ENCODE peak calls at places on chromosome 16, in eight cellular contexts. Q is fibroblast of pulmonary artery, S is heart right ventricle, I is astrocyte of the spinal cord, G is cardiac fibroblast, W is psoas muscle, R is fibroblast of the aortic adventitia, D is small intestine. F is an unnamed sample.

GRCh38 chr16:35146031-35146710 is 1686.8 kb downstream of the TP53TG3F start:
- DNase-seq in I (no peak), G (no peak), Q (no peak), S (no peak), D (no peak), W (no peak), R (no peak), F (no peak)

GRCh38 chr16:87723224-87723619 is 42.6 kb downstream of the KLHDC4 start:
- DNase-seq in G (peak), R (peak), I (peak), S (peak), D (peak), W (peak), Q (peak), F (peak)

GRCh38 chr16:89598199-89598598 is 15.2 kb upstream of the DPEP1 start:
- DNase-seq in D (no peak), G (no peak), Q (peak), R (peak), I (no peak), S (no peak), W (no peak), F (no peak)

GRCh38 chr16:49441366-49441780 is 67.8 kb downstream of the C16orf78 start:
- DNase-seq in W (peak), Q (peak), D (peak), I (no peak), R (no peak), G (peak), S (peak), F (no peak)

GRCh38 chr16:66961065-66961744 is at the start of gene CES3:
- DNase-seq in Q (peak), D (peak), S (peak), G (peak), I (peak), W (peak), R (peak), F (peak)

GRCh38 chr16:22071352-22071923 is 20.9 kb upstream of the VWA3A start:
- DNase-seq in S (no peak), Q (peak), W (no peak), D (no peak), R (no peak), I (no peak), G (peak), F (peak)

GRCh38 chr16:88882358-88883030 is 16.0 kb upstream of the PABPN1L start:
- DNase-seq in G (no peak), Q (no peak), S (no peak), D (peak), I (no peak), R (no peak), W (no peak), F (peak)

GRCh38 chr16:77663711-77664110 is 58.6 kb upstream of the NUDT7 start:
- DNase-seq in W (no peak), G (no peak), R (no peak), S (no peak), I (no peak), D (no peak), Q (no peak), F (no peak)

GRCh38 chr16:27246439-27246838 is 22.1 kb downstream of the NSMCE1 start:
- DNase-seq in G (no peak), I (no peak), D (no peak), R (no peak), S (no peak), Q (no peak), W (no peak), F (no peak)

GRCh38 chr16:57994778-57995177 is 5.7 kb downstream of the ZNF319 start:
- DNase-seq in G (peak), S (peak), R (peak), Q (peak), I (peak), D (peak), W (peak), F (peak)

GRCh38 chr16:48206594-48207242 is 37.4 kb upstream of the LONP2 start:
- DNase-seq in D (peak), G (peak), W (no peak), I (no peak), R (peak), Q (peak), S (no peak), F (peak)

GRCh38 chr16:55331648-55332185 is 7.7 kb downstream of the IRX6 start:
- DNase-seq in I (no peak), W (no peak), D (no peak), G (no peak), S (no peak), Q (no peak), R (no peak), F (no peak)

DNA sequence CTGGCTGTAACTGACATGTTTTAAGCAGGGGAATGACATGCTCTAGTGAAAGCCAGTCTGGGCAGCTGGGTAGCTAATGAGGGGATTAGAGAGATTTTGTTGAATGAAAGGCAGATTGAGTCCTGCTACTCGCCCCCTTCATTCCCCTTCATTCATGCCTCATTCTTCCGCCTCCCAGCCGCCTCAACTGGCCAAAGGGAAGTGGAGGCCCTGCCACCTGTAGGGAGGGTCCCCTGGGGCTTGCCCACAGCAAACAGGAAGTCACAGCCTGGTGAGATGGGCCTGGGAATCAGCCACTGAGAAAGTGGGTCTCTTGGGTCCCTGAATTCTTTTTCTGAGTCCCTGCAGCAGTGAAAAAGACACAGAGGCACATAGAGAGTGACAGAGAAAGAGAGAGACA is 1.1 kb upstream of the CD19 start:
- DNase-seq in Q (no peak), W (no peak), R (no peak), S (no peak), G (no peak), D (no peak), I (no peak), F (no peak)
- H3K4me3 ChIP-seq in Q (no peak), W (no peak), R (no peak), S (no peak), G (no peak), D (no peak), I (no peak), F (no peak)

GRCh38 chr16:83954577-83955016 is 1.6 kb downstream of the OSGIN1 start:
- DNase-seq in S (no peak), Q (peak), D (peak), I (peak), W (peak), G (peak), R (peak), F (peak)
- H3K4me3 ChIP-seq in S (peak), Q (peak), D (no peak), I (no peak), W (peak), G (no peak), R (peak), F (peak)

DNA sequence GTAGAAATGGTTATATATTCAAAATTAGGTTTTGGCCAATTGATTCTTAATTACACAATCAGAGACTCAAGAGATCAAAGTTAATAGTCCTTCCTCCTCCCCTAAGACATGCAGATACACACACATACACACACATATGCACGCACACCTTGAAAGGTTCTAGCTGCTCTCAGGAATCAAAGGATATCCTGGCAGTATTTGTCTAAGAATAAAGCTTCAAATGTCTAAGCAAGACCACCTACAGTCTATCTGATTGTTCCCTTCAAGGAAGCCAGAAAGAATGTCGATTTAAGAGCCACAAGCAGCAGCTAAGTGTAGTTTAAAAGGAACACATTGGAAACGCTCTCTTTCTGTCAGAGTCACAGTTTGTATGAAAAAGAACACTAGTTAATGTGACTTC is 79.2 kb downstream of the CDH8 start:
- DNase-seq in D (no peak), W (no peak), I (no peak), G (no peak), S (no peak), R (no peak), Q (no peak), F (no peak)
- H3K4me3 ChIP-seq in D (no peak), W (no peak), I (no peak), G (no peak), S (no peak), R (no peak), Q (no peak), F (no peak)

GRCh38 chr16:632486-633335 is 1.9 kb downstream of the WFIKKN1 start:
- DNase-seq in Q (no peak), I (no peak), R (no peak), D (no peak), G (no peak), S (no peak), W (peak), F (no peak)
- H3K4me3 ChIP-seq in Q (no peak), I (no peak), R (no peak), D (no peak), G (no peak), S (no peak), W (no peak), F (no peak)

DNA sequence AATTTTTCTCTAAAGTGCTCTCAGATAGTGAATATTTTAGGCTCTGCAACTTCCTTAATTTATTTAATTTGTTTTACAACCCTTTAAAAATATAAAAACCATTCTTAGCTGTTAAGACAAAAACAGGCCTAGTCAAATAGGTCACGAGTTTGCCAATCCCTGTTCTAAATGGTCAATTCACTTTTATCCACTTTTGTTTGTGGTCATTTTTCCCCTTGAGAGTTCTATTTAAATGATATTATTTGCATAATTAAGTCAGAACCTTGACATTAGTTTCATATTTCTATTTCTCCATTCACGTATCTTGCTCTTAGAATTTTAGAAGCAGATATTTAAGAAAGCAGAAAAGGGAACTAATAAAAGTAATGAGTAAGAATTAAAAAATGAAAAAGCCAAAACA is 4.0 kb downstream of the AMFR start:
- DNase-seq in W (no peak), S (no peak), G (no peak), R (no peak), I (no peak), Q (no peak), D (no peak), F (no peak)
- H3K4me3 ChIP-seq in W (no peak), S (no peak), G (no peak), R (no peak), I (no peak), Q (no peak), D (no peak), F (no peak)

DNA sequence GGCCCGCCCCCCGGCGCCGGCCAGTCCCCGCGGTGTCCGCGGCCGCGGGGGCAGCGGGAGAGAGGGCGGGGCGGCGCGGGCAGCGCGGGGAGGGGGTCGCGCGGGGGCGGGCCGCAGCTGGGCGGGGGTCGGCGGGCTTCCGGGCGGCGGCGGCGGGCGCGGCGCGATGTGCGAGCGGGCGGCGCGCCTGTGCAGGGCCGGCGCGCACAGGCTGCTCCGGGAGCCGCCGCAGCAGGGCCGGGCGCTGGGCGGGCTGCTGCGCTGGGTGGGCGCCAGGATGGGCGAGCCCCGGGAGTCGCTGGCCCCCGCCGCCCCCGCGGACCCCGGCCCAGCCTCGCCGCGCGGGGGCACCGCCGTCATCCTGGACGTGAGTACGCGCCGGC is 430 bp downstream of the NECAB2 start:
- DNase-seq in I (no peak), Q (no peak), W (no peak), R (no peak), S (no peak), G (no peak), D (no peak), F (no peak)
- H3K4me3 ChIP-seq in I (no peak), Q (no peak), W (no peak), R (no peak), S (no peak), G (no peak), D (no peak), F (no peak)

DNA sequence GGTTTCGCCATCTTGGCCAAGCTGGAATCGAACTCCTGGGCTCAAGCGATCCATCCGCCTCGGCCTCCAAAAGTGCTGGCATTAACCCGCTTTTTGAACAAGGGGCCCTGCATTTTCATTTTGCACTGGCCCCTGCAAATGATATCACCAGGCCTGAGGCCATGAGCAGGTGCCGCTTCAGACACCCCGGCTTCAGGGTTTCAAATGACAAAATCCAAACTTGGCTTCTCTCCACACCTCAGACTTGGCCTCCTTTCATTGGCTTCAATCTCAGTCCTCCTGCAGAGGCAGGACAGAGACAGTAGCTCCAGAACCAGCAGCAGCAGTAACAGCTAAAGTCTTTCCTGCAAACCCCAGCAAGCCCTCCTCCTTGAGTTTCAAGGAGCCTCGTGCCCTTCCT is 22.2 kb upstream of the CREBBP start:
- DNase-seq in D (no peak), S (no peak), I (peak), Q (no peak), G (no peak), R (no peak), W (no peak), F (no peak)
- H3K4me3 ChIP-seq in D (no peak), S (no peak), I (no peak), Q (no peak), G (no peak), R (no peak), W (no peak), F (no peak)

DNA sequence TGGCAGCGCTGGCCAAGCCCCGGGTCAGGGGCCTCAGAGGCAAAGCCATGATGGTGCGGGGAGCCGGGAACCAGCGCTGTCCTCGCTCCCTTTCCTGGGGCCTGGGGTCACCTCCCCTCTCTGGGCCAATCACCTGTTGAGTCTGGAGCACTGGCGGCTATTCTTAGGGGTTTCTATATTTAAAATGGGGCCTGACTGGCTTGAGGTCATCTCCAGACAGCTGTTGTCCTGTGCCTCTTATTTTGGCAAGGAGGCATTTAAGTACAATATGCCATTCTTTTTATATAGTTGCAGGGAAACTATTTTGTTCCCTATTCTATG is at the start of gene COX6A2:
- DNase-seq in G (no peak), Q (no peak), R (no peak), I (no peak), S (peak), D (no peak), W (peak), F (no peak)
- H3K4me3 ChIP-seq in G (no peak), Q (peak), R (peak), I (no peak), S (peak), D (no peak), W (peak), F (no peak)

GRCh38 chr16:19075511-19075910 is 8.1 kb downstream of the COQ7 start:
- DNase-seq in I (no peak), W (no peak), S (no peak), Q (no peak), G (no peak), R (no peak), D (no peak), F (no peak)

GRCh38 chr16:19071811-19072777 is 4.7 kb downstream of the COQ7 start:
- DNase-seq in D (peak), S (peak), R (peak), Q (peak), G (peak), I (peak), W (peak), F (peak)

GRCh38 chr16:19073863-19074262 is 6.4 kb downstream of the COQ7 start:
- DNase-seq in R (no peak), I (no peak), Q (no peak), D (no peak), W (no peak), G (no peak), S (no peak), F (no peak)

GRCh38 chr16:19077879-19078278 is 10.5 kb downstream of the COQ7 start:
- DNase-seq in W (no peak), S (no peak), R (no peak), I (no peak), Q (no peak), D (no peak), G (no peak), F (no peak)

DNA sequence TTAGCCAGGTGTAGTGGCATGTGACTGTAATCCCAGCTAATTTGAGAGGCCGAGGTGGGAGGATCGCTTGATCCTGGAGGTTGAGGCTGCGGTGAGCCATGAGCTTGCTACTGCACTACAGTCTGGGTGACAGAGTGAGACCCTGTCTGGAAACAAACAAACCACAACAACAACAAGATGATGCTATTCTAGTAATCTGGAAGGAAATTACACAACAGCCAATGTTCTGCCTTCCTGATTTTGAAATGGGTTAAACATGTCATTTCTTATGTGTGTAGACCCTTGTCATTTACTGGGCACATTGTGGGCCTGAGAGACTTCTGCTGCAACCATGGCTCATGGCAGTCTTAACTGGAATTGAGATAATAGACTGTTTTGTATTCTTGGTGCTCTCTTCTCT is 5.9 kb downstream of the COQ7 start:
- DNase-seq in S (no peak), D (no peak), G (no peak), W (no peak), Q (no peak), R (no peak), I (no peak), F (no peak)
- H3K4me3 ChIP-seq in S (no peak), D (no peak), G (no peak), W (no peak), Q (no peak), R (no peak), I (no peak), F (no peak)